ENCODE peak calls at places on chromosomes 13 and 19, in five cellular contexts. I is memory B cell; F is glomerular endothelial cell; O is effector CD4-positive, alpha-beta T cell; K is stimulated activated CD4-positive, alpha-beta T cell treated with anti-CD3 and anti-CD28 coated beads, Interleukin-4, amount 100 ng/mL, for 48 hours. G is an unnamed sample.

GRCh38 chr13:86907116-86907515 is 764.1 kb upstream of the SLITRK5 start:
- DNase-seq in F (no peak), O (no peak), I (no peak), K (no peak), G (no peak)

GRCh38 chr19:15871570-15871969 is 26.3 kb downstream of the CYP4F2 start:
- DNase-seq in O (no peak), K (no peak), F (no peak), I (no peak), G (peak)

GRCh38 chr13:24341439-24341838 is 32.1 kb downstream of the C1QTNF9 start:
- DNase-seq in K (no peak), O (no peak), I (no peak), F (no peak), G (no peak)

GRCh38 chr13:108734676-108735075 is 105.3 kb downstream of the MYO16 start:
- DNase-seq in F (no peak), O (no peak), I (no peak), K (no peak), G (no peak)

GRCh38 chr13:20848944-20849343 is 53.6 kb downstream of the XPO4 start:
- DNase-seq in F (no peak), I (no peak), K (no peak), O (no peak), G (no peak)

GRCh38 chr13:40352385-40352778 is 314.1 kb downstream of the FOXO1 start:
- DNase-seq in F (no peak), I (no peak), O (no peak), K (no peak), G (no peak)

GRCh38 chr19:13169769-13170168 is 19.6 kb downstream of the IER2 start:
- DNase-seq in K (no peak), F (no peak), I (no peak), O (no peak), G (no peak)

GRCh38 chr13:32417995-32418394 is 9.9 kb downstream of the N4BP2L1 start:
- DNase-seq in O (no peak), I (no peak), K (no peak), F (no peak), G (no peak)